ENCODE peak calls at places on chromosome 13, in six cellular contexts. One of them, this sample, is unnamed.

GRCh38 chr13:48163066-48163465 is 68.2 kb upstream of the MED4 start:
- DNase-seq in IMR-90: no peak
- DNase-seq in neuronal stem cell: no peak
- DNase-seq in H9: no peak
- DNase-seq in H1: no peak
- DNase-seq in mesenchymal stem cell: no peak
- DNase-seq in this sample: no peak

GRCh38 chr13:95180513-95181245 is 120.6 kb downstream of the ABCC4 start:
- DNase-seq in IMR-90: no peak
- DNase-seq in neuronal stem cell: no peak
- DNase-seq in H9: no peak
- DNase-seq in H1: no peak
- DNase-seq in mesenchymal stem cell: peak
- DNase-seq in this sample: no peak

GRCh38 chr13:20137875-20138274 is 23.0 kb downstream of the GJA3 start:
- DNase-seq in IMR-90: no peak
- DNase-seq in neuronal stem cell: no peak
- DNase-seq in H9: no peak
- DNase-seq in H1: no peak
- DNase-seq in mesenchymal stem cell: no peak
- DNase-seq in this sample: no peak

GRCh38 chr13:113852536-113853517 is 11.0 kb downstream of the GAS6 start:
- DNase-seq in IMR-90: no peak
- DNase-seq in neuronal stem cell: no peak
- DNase-seq in H9: peak
- DNase-seq in H1: no peak
- DNase-seq in mesenchymal stem cell: no peak
- DNase-seq in this sample: no peak

GRCh38 chr13:39510296-39510695 is 92.7 kb downstream of the LHFPL6 start:
- DNase-seq in IMR-90: no peak
- DNase-seq in neuronal stem cell: no peak
- DNase-seq in H9: no peak
- DNase-seq in H1: no peak
- DNase-seq in mesenchymal stem cell: no peak
- DNase-seq in this sample: peak

GRCh38 chr13:87944038-87944437 is 272.9 kb downstream of the SLITRK5 start:
- DNase-seq in IMR-90: no peak
- DNase-seq in neuronal stem cell: no peak
- DNase-seq in H9: no peak
- DNase-seq in H1: no peak
- DNase-seq in mesenchymal stem cell: no peak
- DNase-seq in this sample: no peak

GRCh38 chr13:83881917-83882625 is at the start of gene SLITRK1:
- DNase-seq in IMR-90: peak
- DNase-seq in neuronal stem cell: peak
- DNase-seq in H9: peak
- DNase-seq in H1: peak
- DNase-seq in mesenchymal stem cell: peak
- DNase-seq in this sample: peak

GRCh38 chr13:33197551-33197971 is 88.0 kb downstream of the STARD13 start:
- DNase-seq in IMR-90: no peak
- DNase-seq in neuronal stem cell: no peak
- DNase-seq in H9: no peak
- DNase-seq in H1: no peak
- DNase-seq in mesenchymal stem cell: no peak
- DNase-seq in this sample: peak

GRCh38 chr13:51559916-51560315 is 24.3 kb upstream of the WDFY2 start:
- DNase-seq in IMR-90: no peak
- DNase-seq in neuronal stem cell: no peak
- DNase-seq in H9: no peak
- DNase-seq in H1: no peak
- DNase-seq in mesenchymal stem cell: no peak
- DNase-seq in this sample: no peak

GRCh38 chr13:83450586-83450985 is 431.7 kb downstream of the SLITRK1 start:
- DNase-seq in IMR-90: no peak
- DNase-seq in neuronal stem cell: no peak
- DNase-seq in H9: no peak
- DNase-seq in H1: no peak
- DNase-seq in mesenchymal stem cell: no peak
- DNase-seq in this sample: peak

GRCh38 chr13:75870397-75870801 is 234.3 kb downstream of the LMO7 start:
- DNase-seq in IMR-90: peak
- DNase-seq in neuronal stem cell: peak
- DNase-seq in H9: no peak
- DNase-seq in H1: no peak
- DNase-seq in mesenchymal stem cell: peak
- DNase-seq in this sample: no peak

GRCh38 chr13:20431080-20431479 is 94.6 kb downstream of the CRYL1 start:
- DNase-seq in IMR-90: no peak
- DNase-seq in neuronal stem cell: no peak
- DNase-seq in H9: no peak
- DNase-seq in H1: no peak
- DNase-seq in mesenchymal stem cell: no peak
- DNase-seq in this sample: no peak

GRCh38 chr13:23750383-23751121 is 138.6 kb downstream of the MIPEP start:
- DNase-seq in IMR-90: peak
- DNase-seq in neuronal stem cell: no peak
- DNase-seq in H9: no peak
- DNase-seq in H1: no peak
- DNase-seq in mesenchymal stem cell: peak
- DNase-seq in this sample: no peak

GRCh38 chr13:107210216-107211010 is 642.5 kb upstream of the ARGLU1 start:
- DNase-seq in IMR-90: peak
- DNase-seq in neuronal stem cell: no peak
- DNase-seq in H9: no peak
- DNase-seq in H1: no peak
- DNase-seq in mesenchymal stem cell: peak
- DNase-seq in this sample: no peak

GRCh38 chr13:32142956-32143375 is 111.4 kb downstream of the FRY start:
- DNase-seq in IMR-90: peak
- DNase-seq in neuronal stem cell: no peak
- DNase-seq in H9: peak
- DNase-seq in H1: peak
- DNase-seq in mesenchymal stem cell: peak
- DNase-seq in this sample: peak

GRCh38 chr13:71290963-71291937 is 575.8 kb downstream of the DACH1 start:
- DNase-seq in IMR-90: peak
- DNase-seq in neuronal stem cell: no peak
- DNase-seq in H9: no peak
- DNase-seq in H1: no peak
- DNase-seq in mesenchymal stem cell: peak
- DNase-seq in this sample: no peak

GRCh38 chr13:79451500-79451962 is 29.4 kb upstream of the NDFIP2 start:
- DNase-seq in IMR-90: peak
- DNase-seq in neuronal stem cell: no peak
- DNase-seq in H9: peak
- DNase-seq in H1: no peak
- DNase-seq in mesenchymal stem cell: peak
- DNase-seq in this sample: peak

GRCh38 chr13:107864543-107865460 is 350.5 kb downstream of the LIG4 start:
- DNase-seq in IMR-90: peak
- DNase-seq in neuronal stem cell: peak
- DNase-seq in H9: no peak
- DNase-seq in H1: no peak
- DNase-seq in mesenchymal stem cell: peak
- DNase-seq in this sample: peak

GRCh38 chr13:94335786-94336357 is 143.6 kb downstream of the DCT start:
- DNase-seq in IMR-90: peak
- DNase-seq in neuronal stem cell: no peak
- DNase-seq in H9: no peak
- DNase-seq in H1: no peak
- DNase-seq in mesenchymal stem cell: no peak
- DNase-seq in this sample: no peak

GRCh38 chr13:111401151-111401550 is 80.7 kb downstream of the TEX29 start:
- DNase-seq in IMR-90: no peak
- DNase-seq in neuronal stem cell: no peak
- DNase-seq in H9: no peak
- DNase-seq in H1: no peak
- DNase-seq in mesenchymal stem cell: no peak
- DNase-seq in this sample: no peak

GRCh38 chr13:64130600-64130999 is 2715.0 kb upstream of the PCDH20 start:
- DNase-seq in IMR-90: no peak
- DNase-seq in neuronal stem cell: no peak
- DNase-seq in H9: peak
- DNase-seq in H1: no peak
- DNase-seq in mesenchymal stem cell: no peak
- DNase-seq in this sample: no peak

GRCh38 chr13:107233541-107233940 is 665.6 kb upstream of the ARGLU1 start:
- DNase-seq in IMR-90: no peak
- DNase-seq in neuronal stem cell: no peak
- DNase-seq in H9: no peak
- DNase-seq in H1: no peak
- DNase-seq in mesenchymal stem cell: no peak
- DNase-seq in this sample: no peak

GRCh38 chr13:52846567-52847321 is 1.7 kb downstream of the PCDH8 start:
- DNase-seq in IMR-90: peak
- DNase-seq in neuronal stem cell: peak
- DNase-seq in H9: peak
- DNase-seq in H1: no peak
- DNase-seq in mesenchymal stem cell: no peak
- DNase-seq in this sample: peak

GRCh38 chr13:33797622-33798021 is 20.3 kb upstream of the RFC3 start:
- DNase-seq in IMR-90: no peak
- DNase-seq in neuronal stem cell: no peak
- DNase-seq in H9: no peak
- DNase-seq in H1: no peak
- DNase-seq in mesenchymal stem cell: peak
- DNase-seq in this sample: no peak

GRCh38 chr13:95375706-95376105 is 74.5 kb upstream of the ABCC4 start:
- DNase-seq in IMR-90: no peak
- DNase-seq in neuronal stem cell: no peak
- DNase-seq in H9: no peak
- DNase-seq in H1: no peak
- DNase-seq in mesenchymal stem cell: no peak
- DNase-seq in this sample: no peak

GRCh38 chr13:57739089-57739488 is 107.5 kb downstream of the PCDH17 start:
- DNase-seq in IMR-90: no peak
- DNase-seq in neuronal stem cell: no peak
- DNase-seq in H9: no peak
- DNase-seq in H1: no peak
- DNase-seq in mesenchymal stem cell: no peak
- DNase-seq in this sample: peak

GRCh38 chr13:21014666-21015170 is 46.7 kb downstream of the LATS2 start:
- DNase-seq in IMR-90: peak
- DNase-seq in neuronal stem cell: no peak
- DNase-seq in H9: no peak
- DNase-seq in H1: no peak
- DNase-seq in mesenchymal stem cell: peak
- DNase-seq in this sample: no peak

GRCh38 chr13:41601718-41602445 is 144.5 kb downstream of the RGCC start:
- DNase-seq in IMR-90: no peak
- DNase-seq in neuronal stem cell: no peak
- DNase-seq in H9: no peak
- DNase-seq in H1: no peak
- DNase-seq in mesenchymal stem cell: peak
- DNase-seq in this sample: no peak

GRCh38 chr13:41599619-41600018 is 142.3 kb downstream of the RGCC start:
- DNase-seq in IMR-90: no peak
- DNase-seq in neuronal stem cell: no peak
- DNase-seq in H9: no peak
- DNase-seq in H1: no peak
- DNase-seq in mesenchymal stem cell: no peak
- DNase-seq in this sample: no peak

GRCh38 chr13:41595298-41595697 is 137.9 kb downstream of the RGCC start:
- DNase-seq in IMR-90: peak
- DNase-seq in neuronal stem cell: no peak
- DNase-seq in H9: no peak
- DNase-seq in H1: no peak
- DNase-seq in mesenchymal stem cell: no peak
- DNase-seq in this sample: no peak

GRCh38 chr13:41596190-41596589 is 138.8 kb downstream of the RGCC start:
- DNase-seq in IMR-90: peak
- DNase-seq in neuronal stem cell: no peak
- DNase-seq in H9: no peak
- DNase-seq in H1: no peak
- DNase-seq in mesenchymal stem cell: peak
- DNase-seq in this sample: no peak

GRCh38 chr13:41597348-41598041 is 140.1 kb downstream of the RGCC start:
- DNase-seq in IMR-90: peak
- DNase-seq in neuronal stem cell: no peak
- DNase-seq in H9: no peak
- DNase-seq in H1: no peak
- DNase-seq in mesenchymal stem cell: no peak
- DNase-seq in this sample: no peak
- H2BK120ac ChIP-seq in IMR-90: peak
- H2BK120ac ChIP-seq in neuronal stem cell: no peak
- H2BK120ac ChIP-seq in H9: no peak
- H2BK120ac ChIP-seq in H1: no peak
- H2BK120ac ChIP-seq in mesenchymal stem cell: no peak
- H2BK120ac ChIP-seq in this sample: no peak

GRCh38 chr13:27037571-27037970 is 134.0 kb downstream of the USP12 start:
- DNase-seq in IMR-90: no peak
- DNase-seq in neuronal stem cell: no peak
- DNase-seq in H9: no peak
- DNase-seq in H1: no peak
- DNase-seq in mesenchymal stem cell: peak
- DNase-seq in this sample: no peak
- H4K8ac ChIP-seq in IMR-90: no peak
- H4K8ac ChIP-seq in neuronal stem cell: no peak
- H4K8ac ChIP-seq in H9: no peak
- H4K8ac ChIP-seq in H1: no peak
- H4K8ac ChIP-seq in mesenchymal stem cell: no peak
- H4K8ac ChIP-seq in this sample: no peak

GRCh38 chr13:112634102-112634501 is 46.1 kb upstream of the TUBGCP3 start:
- DNase-seq in IMR-90: no peak
- DNase-seq in neuronal stem cell: no peak
- DNase-seq in H9: no peak
- DNase-seq in H1: no peak
- DNase-seq in mesenchymal stem cell: no peak
- DNase-seq in this sample: no peak
- H2BK15ac ChIP-seq in IMR-90: no peak
- H2BK15ac ChIP-seq in neuronal stem cell: no peak
- H2BK15ac ChIP-seq in H9: no peak
- H2BK15ac ChIP-seq in H1: no peak
- H2BK15ac ChIP-seq in mesenchymal stem cell: no peak
- H2BK15ac ChIP-seq in this sample: no peak

GRCh38 chr13:30869491-30869890 is 36.6 kb upstream of the MEDAG start:
- DNase-seq in IMR-90: peak
- DNase-seq in neuronal stem cell: no peak
- DNase-seq in H9: no peak
- DNase-seq in H1: no peak
- DNase-seq in mesenchymal stem cell: no peak
- DNase-seq in this sample: no peak

GRCh38 chr13:30870049-30870884 is 35.8 kb upstream of the MEDAG start:
- DNase-seq in IMR-90: peak
- DNase-seq in neuronal stem cell: peak
- DNase-seq in H9: peak
- DNase-seq in H1: no peak
- DNase-seq in mesenchymal stem cell: peak
- DNase-seq in this sample: peak

GRCh38 chr13:30872195-30872594 is 33.9 kb upstream of the MEDAG start:
- DNase-seq in IMR-90: no peak
- DNase-seq in neuronal stem cell: no peak
- DNase-seq in H9: no peak
- DNase-seq in H1: no peak
- DNase-seq in mesenchymal stem cell: no peak
- DNase-seq in this sample: no peak

GRCh38 chr13:30871713-30872029 is 34.4 kb upstream of the MEDAG start:
- DNase-seq in IMR-90: no peak
- DNase-seq in neuronal stem cell: no peak
- DNase-seq in H9: no peak
- DNase-seq in H1: no peak
- DNase-seq in mesenchymal stem cell: no peak
- DNase-seq in this sample: no peak

GRCh38 chr13:30870916-30871712 is 35.0 kb upstream of the MEDAG start:
- DNase-seq in IMR-90: no peak
- DNase-seq in neuronal stem cell: no peak
- DNase-seq in H9: peak
- DNase-seq in H1: no peak
- DNase-seq in mesenchymal stem cell: no peak
- DNase-seq in this sample: no peak
- H2BK120ac ChIP-seq in IMR-90: peak
- H2BK120ac ChIP-seq in neuronal stem cell: no peak
- H2BK120ac ChIP-seq in H9: no peak
- H2BK120ac ChIP-seq in H1: no peak
- H2BK120ac ChIP-seq in mesenchymal stem cell: peak
- H2BK120ac ChIP-seq in this sample: no peak

This sample was measured in mesendoderm.